ENCODE peak calls at places on chromosome 7, in seven cellular contexts. One of them, this sample, is unnamed.

GRCh38 chr7:133770863-133771492 is 356.2 kb upstream of the LRGUK start:
- DNase-seq in epithelial cell of esophagus: peak; percentile 74
- DNase-seq in OCI-LY7: no peak
- DNase-seq in RWPE1: no peak
- DNase-seq in A673: no peak
- DNase-seq in IMR-90: peak; percentile 80
- DNase-seq in neural crest cell: no peak
- DNase-seq in this sample: no peak

GRCh38 chr7:66841898-66842297 is 79.1 kb upstream of the TMEM248 start:
- DNase-seq in epithelial cell of esophagus: no peak
- DNase-seq in OCI-LY7: no peak
- DNase-seq in RWPE1: no peak
- DNase-seq in A673: no peak
- DNase-seq in IMR-90: no peak
- DNase-seq in neural crest cell: no peak
- DNase-seq in this sample: no peak

GRCh38 chr7:2522780-2523433 is 3.3 kb downstream of the LFNG start:
- DNase-seq in epithelial cell of esophagus: peak; percentile 97
- DNase-seq in OCI-LY7: no peak
- DNase-seq in RWPE1: peak; percentile 89
- DNase-seq in A673: peak; percentile 76
- DNase-seq in IMR-90: no peak
- DNase-seq in neural crest cell: peak; percentile 35
- DNase-seq in this sample: peak; percentile 69

GRCh38 chr7:135185471-135186260 is 15.2 kb upstream of the CYREN start:
- DNase-seq in epithelial cell of esophagus: no peak
- DNase-seq in OCI-LY7: no peak
- DNase-seq in RWPE1: no peak
- DNase-seq in A673: no peak
- DNase-seq in IMR-90: no peak
- DNase-seq in neural crest cell: no peak
- DNase-seq in this sample: no peak

GRCh38 chr7:44998153-44998871 is 1.7 kb upstream of the CCM2 start:
- DNase-seq in epithelial cell of esophagus: no peak
- DNase-seq in OCI-LY7: no peak
- DNase-seq in RWPE1: no peak
- DNase-seq in A673: no peak
- DNase-seq in IMR-90: no peak
- DNase-seq in neural crest cell: no peak
- DNase-seq in this sample: no peak

GRCh38 chr7:100570954-100571828 is 2.5 kb downstream of the SAP25 start:
- DNase-seq in epithelial cell of esophagus: no peak
- DNase-seq in OCI-LY7: no peak
- DNase-seq in RWPE1: no peak
- DNase-seq in A673: no peak
- DNase-seq in IMR-90: no peak
- DNase-seq in neural crest cell: no peak
- DNase-seq in this sample: no peak

GRCh38 chr7:127474457-127474856 is 81.9 kb upstream of the ZNF800 start:
- DNase-seq in epithelial cell of esophagus: peak; percentile 34
- DNase-seq in OCI-LY7: no peak
- DNase-seq in RWPE1: no peak
- DNase-seq in A673: no peak
- DNase-seq in IMR-90: peak; percentile 3
- DNase-seq in neural crest cell: no peak
- DNase-seq in this sample: no peak

GRCh38 chr7:8567626-8568025 is 134.2 kb downstream of the NXPH1 start:
- DNase-seq in epithelial cell of esophagus: no peak
- DNase-seq in OCI-LY7: no peak
- DNase-seq in RWPE1: no peak
- DNase-seq in A673: no peak
- DNase-seq in IMR-90: no peak
- DNase-seq in neural crest cell: no peak
- DNase-seq in this sample: no peak

GRCh38 chr7:42456756-42457276 is 219.8 kb upstream of the GLI3 start:
- DNase-seq in epithelial cell of esophagus: no peak
- DNase-seq in OCI-LY7: no peak
- DNase-seq in RWPE1: no peak
- DNase-seq in A673: peak; percentile 19
- DNase-seq in IMR-90: no peak
- DNase-seq in neural crest cell: no peak
- DNase-seq in this sample: no peak

GRCh38 chr7:44401692-44402091 is 76.3 kb upstream of the CAMK2B start:
- DNase-seq in epithelial cell of esophagus: no peak
- DNase-seq in OCI-LY7: no peak
- DNase-seq in RWPE1: no peak
- DNase-seq in A673: no peak
- DNase-seq in IMR-90: no peak
- DNase-seq in neural crest cell: no peak
- DNase-seq in this sample: no peak

GRCh38 chr7:119640861-119641260 is 632.1 kb upstream of the KCND2 start:
- DNase-seq in epithelial cell of esophagus: no peak
- DNase-seq in OCI-LY7: no peak
- DNase-seq in RWPE1: no peak
- DNase-seq in A673: no peak
- DNase-seq in IMR-90: no peak
- DNase-seq in neural crest cell: no peak
- DNase-seq in this sample: no peak

GRCh38 chr7:134947831-134948230 is 38.5 kb upstream of the AGBL3 start:
- DNase-seq in epithelial cell of esophagus: no peak
- DNase-seq in OCI-LY7: no peak
- DNase-seq in RWPE1: no peak
- DNase-seq in A673: no peak
- DNase-seq in IMR-90: no peak
- DNase-seq in neural crest cell: no peak
- DNase-seq in this sample: no peak

GRCh38 chr7:124915242-124915641 is 14.4 kb downstream of the POT1 start:
- DNase-seq in epithelial cell of esophagus: no peak
- DNase-seq in OCI-LY7: no peak
- DNase-seq in RWPE1: no peak
- DNase-seq in A673: no peak
- DNase-seq in IMR-90: no peak
- DNase-seq in neural crest cell: no peak
- DNase-seq in this sample: no peak
- TF ChIP-seq CTCF in epithelial cell of esophagus: no peak
- TF ChIP-seq CTCF in OCI-LY7: no peak
- TF ChIP-seq CTCF in RWPE1: no peak
- TF ChIP-seq CTCF in A673: no peak
- TF ChIP-seq CTCF in IMR-90: no peak
- TF ChIP-seq CTCF in neural crest cell: no peak
- TF ChIP-seq CTCF in this sample: no peak

DNA sequence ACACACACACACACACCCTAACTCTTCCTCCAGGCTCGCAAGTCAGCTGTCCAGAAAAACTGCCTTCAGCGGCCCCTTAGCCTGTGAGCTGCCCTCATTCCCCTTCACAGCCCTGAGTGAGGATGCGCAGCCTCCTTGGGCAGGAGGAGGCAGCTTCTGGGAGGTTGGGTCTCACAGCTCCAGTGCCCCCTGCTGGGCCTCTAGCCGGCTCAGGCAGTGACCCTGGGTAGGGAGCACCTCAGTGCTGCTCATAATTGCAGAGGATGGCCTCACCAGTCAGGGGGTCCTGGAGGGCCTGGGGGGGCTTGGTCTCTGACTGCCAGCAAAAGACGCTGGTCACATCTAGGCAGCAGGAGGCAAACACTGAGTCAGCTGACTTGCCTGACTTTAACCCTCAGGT is 43.7 kb downstream of the ZNF273 start:
- DNase-seq in epithelial cell of esophagus: no peak
- DNase-seq in OCI-LY7: peak; percentile 60
- DNase-seq in RWPE1: no peak
- DNase-seq in A673: peak; percentile 15
- DNase-seq in IMR-90: peak; percentile 1
- DNase-seq in neural crest cell: peak; percentile 11
- DNase-seq in this sample: peak; percentile 42
- TF ChIP-seq CTCF in epithelial cell of esophagus: peak; percentile 29
- TF ChIP-seq CTCF in OCI-LY7: peak; percentile 67
- TF ChIP-seq CTCF in RWPE1: no peak
- TF ChIP-seq CTCF in A673: peak; percentile 33
- TF ChIP-seq CTCF in IMR-90: peak; percentile 16
- TF ChIP-seq CTCF in neural crest cell: peak; percentile 32
- TF ChIP-seq CTCF in this sample: no peak

GRCh38 chr7:21507627-21508343 is 35.1 kb upstream of the DNAH11 start:
- DNase-seq in epithelial cell of esophagus: peak; percentile 50
- DNase-seq in OCI-LY7: peak; percentile 11
- DNase-seq in RWPE1: no peak
- DNase-seq in A673: peak; percentile 65
- DNase-seq in IMR-90: peak; percentile 42
- DNase-seq in neural crest cell: peak; percentile 11
- DNase-seq in this sample: no peak
- TF ChIP-seq CTCF in epithelial cell of esophagus: peak; percentile 77
- TF ChIP-seq CTCF in OCI-LY7: peak; percentile 72
- TF ChIP-seq CTCF in RWPE1: peak; percentile 34
- TF ChIP-seq CTCF in A673: peak; percentile 71
- TF ChIP-seq CTCF in IMR-90: peak; percentile 80
- TF ChIP-seq CTCF in neural crest cell: peak; percentile 68
- TF ChIP-seq CTCF in this sample: peak; percentile 69

DNA sequence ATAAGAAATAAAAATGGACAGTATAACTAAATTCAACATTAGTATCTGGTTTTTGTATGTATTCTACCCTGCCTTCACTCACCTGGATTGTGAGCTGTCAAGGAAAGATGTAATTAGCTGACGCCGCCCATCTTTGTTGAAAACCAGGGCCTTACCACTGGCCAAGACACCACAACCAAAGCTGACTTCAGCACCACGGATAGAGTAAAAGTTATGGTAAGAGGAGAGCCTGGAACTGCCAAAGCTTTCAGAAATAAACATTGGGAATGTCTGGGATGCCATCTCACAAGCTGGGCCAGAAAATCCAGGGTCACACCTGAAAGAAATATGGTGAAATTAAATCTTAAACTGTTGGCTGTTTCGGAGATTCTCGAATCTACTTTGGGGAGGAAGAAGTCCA is 190.1 kb upstream of the SLC26A5 start:
- DNase-seq in epithelial cell of esophagus: peak; percentile 56
- DNase-seq in OCI-LY7: no peak
- DNase-seq in RWPE1: no peak
- DNase-seq in A673: peak; percentile 31
- DNase-seq in IMR-90: peak; percentile 45
- DNase-seq in neural crest cell: no peak
- DNase-seq in this sample: no peak
- TF ChIP-seq CTCF in epithelial cell of esophagus: no peak
- TF ChIP-seq CTCF in OCI-LY7: no peak
- TF ChIP-seq CTCF in RWPE1: no peak
- TF ChIP-seq CTCF in A673: no peak
- TF ChIP-seq CTCF in IMR-90: no peak
- TF ChIP-seq CTCF in neural crest cell: no peak
- TF ChIP-seq CTCF in this sample: no peak

DNA sequence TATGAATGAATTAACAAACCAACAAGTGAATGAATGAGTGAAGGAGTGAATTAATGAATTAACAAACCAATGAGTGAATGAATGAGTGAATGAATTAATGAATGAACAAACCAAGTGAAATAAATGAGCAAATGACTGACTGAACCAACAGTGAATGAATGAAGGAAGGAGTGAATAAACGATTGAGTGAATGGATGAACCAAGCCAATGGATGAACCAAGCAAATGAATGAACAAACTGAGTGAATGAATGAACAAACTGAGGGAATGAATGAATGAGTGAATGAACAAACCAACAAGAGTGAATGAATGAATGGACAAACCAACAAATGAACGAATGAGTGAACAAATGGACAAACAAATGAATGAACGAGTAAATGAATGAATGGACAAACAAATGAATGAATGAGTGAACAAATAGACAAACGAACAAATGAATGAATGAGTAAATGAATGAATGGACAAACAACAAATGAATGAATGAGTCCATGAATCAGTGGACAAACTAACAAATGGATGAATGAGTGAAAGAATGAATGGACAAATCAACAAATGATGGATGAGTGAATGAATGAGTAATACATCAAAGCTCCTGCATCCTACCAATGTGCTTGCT is 69.5 kb downstream of the NPTX2 start:
- DNase-seq in epithelial cell of esophagus: no peak
- DNase-seq in OCI-LY7: no peak
- DNase-seq in RWPE1: no peak
- DNase-seq in A673: no peak
- DNase-seq in IMR-90: no peak
- DNase-seq in neural crest cell: no peak
- DNase-seq in this sample: no peak
- TF ChIP-seq CTCF in epithelial cell of esophagus: no peak
- TF ChIP-seq CTCF in OCI-LY7: no peak
- TF ChIP-seq CTCF in RWPE1: no peak
- TF ChIP-seq CTCF in A673: no peak
- TF ChIP-seq CTCF in IMR-90: no peak
- TF ChIP-seq CTCF in neural crest cell: no peak
- TF ChIP-seq CTCF in this sample: no peak

This sample was measured in upper lobe of left lung.